ENCODE peak calls at places on chromosome 17, in eight cellular contexts. P is CD8-positive, alpha-beta T cell; E is central memory CD8-positive, alpha-beta T cell; U is CD4-positive, alpha-beta T cell; V is right cardiac atrium; H is activated naive CD4-positive, alpha-beta T cell treated with anti-CD3 and anti-CD28 coated beads, Interleukin-2, amount 50 U/mL, for 72 hours; J is sciatic nerve; F is left cardiac atrium. A is an unnamed sample.

GRCh38 chr17:81452551-81452950 is 57.3 kb downstream of the BAHCC1 start:
- ATAC-seq in U (no peak), V (no peak), P (no peak), E (no peak), F (no peak), H (no peak), J (no peak), A (no peak)

GRCh38 chr17:57889892-57890856 is 40.3 kb upstream of the MRPS23 start:
- ATAC-seq in J (peak; percentile 23), E (no peak), P (no peak), H (no peak), V (peak; percentile 42), F (peak; percentile 76), U (no peak), A (peak; percentile 62)

GRCh38 chr17:20210180-20210579 is 201.0 kb downstream of the SPECC1 start:
- ATAC-seq in P (no peak), J (no peak), E (no peak), H (no peak), U (no peak), V (no peak), F (no peak), A (no peak)

GRCh38 chr17:34547453-34548063 is 31.8 kb upstream of the TMEM132E start:
- ATAC-seq in H (no peak), J (no peak), U (no peak), E (no peak), V (no peak), P (no peak), F (no peak), A (no peak)

GRCh38 chr17:80847506-80848230 is 144.0 kb upstream of the CHMP6 start:
- ATAC-seq in E (peak; percentile 65), F (peak; percentile 18), V (peak; percentile 18), U (peak; percentile 89), J (no peak), H (peak; percentile 78), P (peak; percentile 92), A (no peak)

GRCh38 chr17:75783803-75784472 is 668 bp upstream of the UNK start:
- ATAC-seq in F (peak; percentile 0), J (no peak), P (peak; percentile 2), E (no peak), V (no peak), H (peak; percentile 1), U (peak; percentile 3), A (no peak)

GRCh38 chr17:5220074-5220473 is 14.6 kb downstream of the SCIMP start:
- ATAC-seq in U (no peak), V (no peak), F (no peak), J (no peak), E (no peak), H (no peak), P (no peak), A (no peak)

GRCh38 chr17:37770631-37771518 is 26.0 kb upstream of the HNF1B start:
- ATAC-seq in F (peak; percentile 21), V (peak; percentile 24), J (no peak), E (no peak), H (no peak), U (no peak), P (no peak), A (no peak)

GRCh38 chr17:40112191-40112590 is 9.6 kb upstream of the MSL1 start:
- ATAC-seq in H (no peak), U (no peak), P (no peak), V (no peak), E (no peak), F (no peak), J (no peak), A (no peak)

GRCh38 chr17:63819585-63820537 is 7.4 kb upstream of the PSMC5 start:
- ATAC-seq in H (peak; percentile 22), P (no peak), V (peak; percentile 27), E (no peak), U (peak; percentile 21), J (peak; percentile 26), F (peak; percentile 8), A (no peak)

GRCh38 chr17:15436399-15437369 is 30.7 kb downstream of the CDRT4 start:
- ATAC-seq in P (no peak), U (peak; percentile 37), F (peak; percentile 23), E (peak; percentile 40), H (no peak), V (peak; percentile 73), J (peak; percentile 82), A (peak; percentile 58)

GRCh38 chr17:50660887-50661345 is 26.2 kb downstream of the ABCC3 start:
- ATAC-seq in H (no peak), J (peak; percentile 7), E (no peak), U (no peak), V (peak; percentile 4), P (no peak), F (peak; percentile 2), A (no peak)

GRCh38 chr17:19738073-19738449 is 10.0 kb downstream of the ALDH3A1 start:
- ATAC-seq in E (no peak), J (no peak), U (no peak), F (no peak), P (no peak), V (peak; percentile 6), H (no peak), A (no peak)

GRCh38 chr17:1713878-1714487 is 3.8 kb upstream of the TLCD2 start:
- ATAC-seq in F (no peak), U (no peak), V (no peak), E (no peak), J (no peak), P (no peak), H (no peak), A (no peak)

GRCh38 chr17:9541718-9542117 is 33.9 kb downstream of the STX8 start:
- ATAC-seq in P (no peak), U (no peak), J (no peak), V (no peak), F (no peak), H (no peak), E (no peak), A (no peak)

GRCh38 chr17:14393723-14394122 is 92.8 kb downstream of the HS3ST3B1 start:
- ATAC-seq in F (no peak), P (no peak), J (no peak), E (no peak), U (no peak), V (no peak), H (no peak), A (no peak)

GRCh38 chr17:44191389-44191788 is 4.6 kb downstream of the TMUB2 start:
- ATAC-seq in U (no peak), P (no peak), V (no peak), H (no peak), F (no peak), J (no peak), E (no peak), A (no peak)

GRCh38 chr17:32976605-32977004 is 15.0 kb upstream of the SPACA3 start:
- ATAC-seq in E (no peak), U (no peak), V (no peak), F (no peak), J (no peak), P (no peak), H (no peak), A (no peak)

GRCh38 chr17:57629470-57629869 is 115.6 kb downstream of the CCDC182 start:
- ATAC-seq in P (no peak), H (no peak), U (no peak), V (no peak), F (no peak), J (no peak), E (peak; percentile 43), A (no peak)

GRCh38 chr17:49252148-49252682 is 21.6 kb upstream of the PHOSPHO1 start:
- ATAC-seq in F (peak; percentile 42), E (no peak), U (no peak), P (no peak), H (no peak), J (no peak), V (no peak), A (no peak)

GRCh38 chr17:40699359-40699758 is 4.2 kb downstream of the KRT24 start:
- ATAC-seq in U (no peak), E (no peak), H (no peak), P (no peak), V (peak; percentile 89), J (peak; percentile 95), F (no peak), A (peak; percentile 53)

GRCh38 chr17:4101127-4101798 is 41.6 kb downstream of the ZZEF1 start:
- ATAC-seq in U (peak; percentile 82), F (peak; percentile 72), P (peak; percentile 23), V (peak; percentile 74), J (peak; percentile 20), H (peak; percentile 34), E (no peak), A (no peak)

GRCh38 chr17:43772877-43773648 is 5.7 kb downstream of the DUSP3 start:
- ATAC-seq in V (no peak), U (no peak), E (peak; percentile 55), P (no peak), J (peak; percentile 14), H (no peak), F (no peak), A (no peak)

GRCh38 chr17:48795444-48796162 is 21.4 kb downstream of the TTLL6 start:
- ATAC-seq in E (no peak), P (no peak), H (no peak), J (no peak), F (no peak), V (no peak), U (no peak), A (peak; percentile 38)

GRCh38 chr17:42760652-42761581 is at the start of gene RAMP2:
- ATAC-seq in J (peak; percentile 62), H (peak; percentile 45), V (peak; percentile 69), E (peak; percentile 53), P (peak; percentile 65), U (peak; percentile 39), F (peak; percentile 71), A (peak; percentile 54)

GRCh38 chr17:28180449-28180848 is 138.0 kb downstream of the NLK start:
- ATAC-seq in H (peak; percentile 60), E (no peak), J (no peak), P (no peak), F (no peak), V (no peak), U (no peak), A (no peak)

GRCh38 chr17:40027614-40028012 is 12.4 kb downstream of the CSF3 start:
- ATAC-seq in U (no peak), E (no peak), V (no peak), F (no peak), P (no peak), J (no peak), H (no peak), A (no peak)

GRCh38 chr17:63512896-63513644 is 10.1 kb upstream of the KCNH6 start:
- ATAC-seq in V (no peak), J (no peak), E (no peak), U (no peak), F (no peak), P (no peak), H (no peak), A (no peak)

GRCh38 chr17:49469831-49470568 is 25.1 kb upstream of the NGFR start:
- ATAC-seq in U (no peak), E (no peak), V (no peak), H (no peak), J (no peak), F (peak; percentile 41), P (no peak), A (no peak)

A was measured in gastroesophageal sphincter.